ENCODE peak calls at places on chromosomes 13 and 19, in six cellular contexts. One of them, this sample, is unnamed.

GRCh38 chr19:45446295-45446694 is 21.5 kb upstream of the FOSB start:
- DNase-seq in IMR-90: peak
- DNase-seq in effector memory CD4-positive, alpha-beta T cell: no peak
- DNase-seq in CD4-positive, alpha-beta T cell: no peak
- DNase-seq in kidney: no peak
- DNase-seq in left lung: no peak
- DNase-seq in this sample: no peak

GRCh38 chr19:11067356-11068113 is 21.7 kb upstream of the LDLR start:
- DNase-seq in IMR-90: peak
- DNase-seq in effector memory CD4-positive, alpha-beta T cell: no peak
- DNase-seq in CD4-positive, alpha-beta T cell: no peak
- DNase-seq in kidney: no peak
- DNase-seq in left lung: no peak
- DNase-seq in this sample: no peak

GRCh38 chr13:94716016-94716415 is 3.7 kb upstream of the SOX21 start:
- DNase-seq in IMR-90: no peak
- DNase-seq in effector memory CD4-positive, alpha-beta T cell: no peak
- DNase-seq in CD4-positive, alpha-beta T cell: no peak
- DNase-seq in kidney: no peak
- DNase-seq in left lung: no peak
- DNase-seq in this sample: no peak

GRCh38 chr13:52924241-52925148 is 76.1 kb upstream of the PCDH8 start:
- DNase-seq in IMR-90: no peak
- DNase-seq in effector memory CD4-positive, alpha-beta T cell: no peak
- DNase-seq in CD4-positive, alpha-beta T cell: no peak
- DNase-seq in kidney: no peak
- DNase-seq in left lung: no peak
- DNase-seq in this sample: no peak

GRCh38 chr19:11766597-11767591 is at the start of gene ZNF441:
- DNase-seq in IMR-90: peak
- DNase-seq in effector memory CD4-positive, alpha-beta T cell: peak
- DNase-seq in CD4-positive, alpha-beta T cell: peak
- DNase-seq in kidney: peak
- DNase-seq in left lung: peak
- DNase-seq in this sample: peak

GRCh38 chr19:18833849-18834643 is 2.3 kb downstream of the UPF1 start:
- DNase-seq in IMR-90: no peak
- DNase-seq in effector memory CD4-positive, alpha-beta T cell: no peak
- DNase-seq in CD4-positive, alpha-beta T cell: no peak
- DNase-seq in kidney: no peak
- DNase-seq in left lung: no peak
- DNase-seq in this sample: no peak

GRCh38 chr13:74443623-74444022 is 309.4 kb upstream of the KLF12 start:
- DNase-seq in IMR-90: peak
- DNase-seq in effector memory CD4-positive, alpha-beta T cell: no peak
- DNase-seq in CD4-positive, alpha-beta T cell: no peak
- DNase-seq in kidney: no peak
- DNase-seq in left lung: no peak
- DNase-seq in this sample: no peak

GRCh38 chr19:17337675-17338439 is 504 bp downstream of the GTPBP3 start:
- DNase-seq in IMR-90: no peak
- DNase-seq in effector memory CD4-positive, alpha-beta T cell: no peak
- DNase-seq in CD4-positive, alpha-beta T cell: no peak
- DNase-seq in kidney: peak
- DNase-seq in left lung: no peak
- DNase-seq in this sample: no peak

GRCh38 chr19:45075215-45076028 is 856 bp downstream of the ZNF296 start:
- DNase-seq in IMR-90: no peak
- DNase-seq in effector memory CD4-positive, alpha-beta T cell: no peak
- DNase-seq in CD4-positive, alpha-beta T cell: no peak
- DNase-seq in kidney: peak
- DNase-seq in left lung: peak
- DNase-seq in this sample: no peak

GRCh38 chr19:44072543-44073401 is 813 bp downstream of the ZNF284 start:
- DNase-seq in IMR-90: no peak
- DNase-seq in effector memory CD4-positive, alpha-beta T cell: no peak
- DNase-seq in CD4-positive, alpha-beta T cell: no peak
- DNase-seq in kidney: no peak
- DNase-seq in left lung: no peak
- DNase-seq in this sample: no peak

GRCh38 chr13:41613984-41614581 is 156.7 kb downstream of the RGCC start:
- DNase-seq in IMR-90: peak
- DNase-seq in effector memory CD4-positive, alpha-beta T cell: no peak
- DNase-seq in CD4-positive, alpha-beta T cell: no peak
- DNase-seq in kidney: peak
- DNase-seq in left lung: no peak
- DNase-seq in this sample: no peak

GRCh38 chr19:58401825-58402433 is 6.5 kb downstream of the RNF225 start:
- DNase-seq in IMR-90: no peak
- DNase-seq in effector memory CD4-positive, alpha-beta T cell: no peak
- DNase-seq in CD4-positive, alpha-beta T cell: no peak
- DNase-seq in kidney: peak
- DNase-seq in left lung: no peak
- DNase-seq in this sample: no peak

GRCh38 chr13:111586291-111586690 is 265.8 kb downstream of the TEX29 start:
- DNase-seq in IMR-90: no peak
- DNase-seq in effector memory CD4-positive, alpha-beta T cell: no peak
- DNase-seq in CD4-positive, alpha-beta T cell: no peak
- DNase-seq in kidney: peak
- DNase-seq in left lung: no peak
- DNase-seq in this sample: no peak

GRCh38 chr19:31960474-31960873 is 384.9 kb upstream of the ZNF507 start:
- DNase-seq in IMR-90: no peak
- DNase-seq in effector memory CD4-positive, alpha-beta T cell: no peak
- DNase-seq in CD4-positive, alpha-beta T cell: no peak
- DNase-seq in kidney: no peak
- DNase-seq in left lung: no peak
- DNase-seq in this sample: no peak

GRCh38 chr13:30119476-30119875 is 187.9 kb downstream of the KATNAL1 start:
- DNase-seq in IMR-90: peak
- DNase-seq in effector memory CD4-positive, alpha-beta T cell: peak
- DNase-seq in CD4-positive, alpha-beta T cell: no peak
- DNase-seq in kidney: no peak
- DNase-seq in left lung: no peak
- DNase-seq in this sample: no peak

GRCh38 chr13:91314888-91315287 is 32.6 kb upstream of the MIR17HG start:
- DNase-seq in IMR-90: no peak
- DNase-seq in effector memory CD4-positive, alpha-beta T cell: no peak
- DNase-seq in CD4-positive, alpha-beta T cell: no peak
- DNase-seq in kidney: no peak
- DNase-seq in left lung: no peak
- DNase-seq in this sample: no peak

GRCh38 chr13:19634129-19634740 is 776 bp downstream of the MPHOSPH8 start:
- DNase-seq in IMR-90: peak
- DNase-seq in effector memory CD4-positive, alpha-beta T cell: no peak
- DNase-seq in CD4-positive, alpha-beta T cell: no peak
- DNase-seq in kidney: no peak
- DNase-seq in left lung: no peak
- DNase-seq in this sample: no peak

GRCh38 chr13:39862891-39863290 is 207.4 kb downstream of the COG6 start:
- DNase-seq in IMR-90: no peak
- DNase-seq in effector memory CD4-positive, alpha-beta T cell: no peak
- DNase-seq in CD4-positive, alpha-beta T cell: no peak
- DNase-seq in kidney: no peak
- DNase-seq in left lung: no peak
- DNase-seq in this sample: no peak

GRCh38 chr19:55117636-55118391 is at the start of gene PPP1R12C:
- DNase-seq in IMR-90: peak
- DNase-seq in effector memory CD4-positive, alpha-beta T cell: peak
- DNase-seq in CD4-positive, alpha-beta T cell: peak
- DNase-seq in kidney: peak
- DNase-seq in left lung: peak
- DNase-seq in this sample: peak

GRCh38 chr19:55116232-55117062 is 990 bp downstream of the PPP1R12C start:
- DNase-seq in IMR-90: peak
- DNase-seq in effector memory CD4-positive, alpha-beta T cell: peak
- DNase-seq in CD4-positive, alpha-beta T cell: no peak
- DNase-seq in kidney: peak
- DNase-seq in left lung: peak
- DNase-seq in this sample: peak

GRCh38 chr19:55117063-55117635 is 288 bp downstream of the PPP1R12C start:
- DNase-seq in IMR-90: no peak
- DNase-seq in effector memory CD4-positive, alpha-beta T cell: no peak
- DNase-seq in CD4-positive, alpha-beta T cell: no peak
- DNase-seq in kidney: no peak
- DNase-seq in left lung: no peak
- DNase-seq in this sample: no peak

GRCh38 chr19:55119053-55119452 is 1.6 kb upstream of the PPP1R12C start:
- DNase-seq in IMR-90: no peak
- DNase-seq in effector memory CD4-positive, alpha-beta T cell: no peak
- DNase-seq in CD4-positive, alpha-beta T cell: no peak
- DNase-seq in kidney: no peak
- DNase-seq in left lung: no peak
- DNase-seq in this sample: no peak

GRCh38 chr19:55118401-55118991 is 1.1 kb upstream of the PPP1R12C start:
- DNase-seq in IMR-90: no peak
- DNase-seq in effector memory CD4-positive, alpha-beta T cell: no peak
- DNase-seq in CD4-positive, alpha-beta T cell: no peak
- DNase-seq in kidney: no peak
- DNase-seq in left lung: no peak
- DNase-seq in this sample: peak
- H3K27ac ChIP-seq in IMR-90: no peak
- H3K27ac ChIP-seq in effector memory CD4-positive, alpha-beta T cell: no peak
- H3K27ac ChIP-seq in CD4-positive, alpha-beta T cell: no peak
- H3K27ac ChIP-seq in kidney: no peak
- H3K27ac ChIP-seq in left lung: peak
- H3K27ac ChIP-seq in this sample: no peak

DNA sequence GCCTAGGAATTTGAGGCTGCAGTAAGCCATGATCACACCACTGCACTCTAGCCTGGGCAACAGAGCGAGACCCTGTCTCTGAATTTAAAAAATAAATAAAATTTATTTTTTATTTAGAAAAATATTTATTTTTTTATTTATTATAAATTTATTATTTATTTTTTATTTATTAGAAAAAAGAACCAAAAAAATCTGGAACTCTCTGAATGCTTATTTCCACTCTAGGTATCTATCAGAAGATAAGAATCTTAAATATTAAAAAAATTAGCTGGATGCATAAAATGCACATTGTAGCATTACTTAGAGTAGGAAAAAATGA is 82.8 kb downstream of the CDADC1 start:
- DNase-seq in IMR-90: no peak
- DNase-seq in effector memory CD4-positive, alpha-beta T cell: no peak
- DNase-seq in CD4-positive, alpha-beta T cell: no peak
- DNase-seq in kidney: no peak
- DNase-seq in left lung: no peak
- DNase-seq in this sample: no peak
- H3K27ac ChIP-seq in IMR-90: no peak
- H3K27ac ChIP-seq in effector memory CD4-positive, alpha-beta T cell: no peak
- H3K27ac ChIP-seq in CD4-positive, alpha-beta T cell: no peak
- H3K27ac ChIP-seq in kidney: no peak
- H3K27ac ChIP-seq in left lung: no peak
- H3K27ac ChIP-seq in this sample: no peak

DNA sequence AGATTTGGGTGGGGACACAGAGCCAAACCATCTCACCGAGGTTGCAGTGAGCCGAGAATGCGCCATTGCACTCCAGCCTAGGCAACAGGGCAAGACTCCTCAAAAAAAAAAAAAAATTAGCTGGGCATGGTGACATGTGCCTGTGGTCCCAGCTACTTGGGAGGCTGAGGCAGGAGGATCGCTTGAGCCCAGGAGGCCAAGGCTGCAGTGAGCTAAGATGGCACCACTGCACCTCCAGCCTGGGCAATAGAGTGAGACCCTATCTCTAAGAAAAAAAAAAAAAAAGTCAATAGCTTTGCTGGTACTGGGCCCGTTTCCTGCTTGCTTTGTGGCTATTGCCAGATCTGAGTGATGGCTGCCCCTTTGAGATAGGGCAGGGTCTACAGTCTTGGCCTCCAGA is 13.1 kb downstream of the ACP7 start:
- DNase-seq in IMR-90: no peak
- DNase-seq in effector memory CD4-positive, alpha-beta T cell: no peak
- DNase-seq in CD4-positive, alpha-beta T cell: no peak
- DNase-seq in kidney: no peak
- DNase-seq in left lung: no peak
- DNase-seq in this sample: no peak
- H3K27ac ChIP-seq in IMR-90: no peak
- H3K27ac ChIP-seq in effector memory CD4-positive, alpha-beta T cell: no peak
- H3K27ac ChIP-seq in CD4-positive, alpha-beta T cell: no peak
- H3K27ac ChIP-seq in kidney: no peak
- H3K27ac ChIP-seq in left lung: no peak
- H3K27ac ChIP-seq in this sample: no peak

GRCh38 chr13:33402975-33403374 is 117.4 kb upstream of the STARD13 start:
- DNase-seq in IMR-90: no peak
- DNase-seq in effector memory CD4-positive, alpha-beta T cell: no peak
- DNase-seq in CD4-positive, alpha-beta T cell: no peak
- DNase-seq in kidney: no peak
- DNase-seq in left lung: no peak
- DNase-seq in this sample: no peak

GRCh38 chr13:33403807-33404362 is 118.3 kb upstream of the STARD13 start:
- DNase-seq in IMR-90: no peak
- DNase-seq in effector memory CD4-positive, alpha-beta T cell: no peak
- DNase-seq in CD4-positive, alpha-beta T cell: no peak
- DNase-seq in kidney: no peak
- DNase-seq in left lung: no peak
- DNase-seq in this sample: no peak

GRCh38 chr13:33405371-33405770 is 119.8 kb upstream of the STARD13 start:
- DNase-seq in IMR-90: no peak
- DNase-seq in effector memory CD4-positive, alpha-beta T cell: no peak
- DNase-seq in CD4-positive, alpha-beta T cell: no peak
- DNase-seq in kidney: no peak
- DNase-seq in left lung: no peak
- DNase-seq in this sample: no peak

DNA sequence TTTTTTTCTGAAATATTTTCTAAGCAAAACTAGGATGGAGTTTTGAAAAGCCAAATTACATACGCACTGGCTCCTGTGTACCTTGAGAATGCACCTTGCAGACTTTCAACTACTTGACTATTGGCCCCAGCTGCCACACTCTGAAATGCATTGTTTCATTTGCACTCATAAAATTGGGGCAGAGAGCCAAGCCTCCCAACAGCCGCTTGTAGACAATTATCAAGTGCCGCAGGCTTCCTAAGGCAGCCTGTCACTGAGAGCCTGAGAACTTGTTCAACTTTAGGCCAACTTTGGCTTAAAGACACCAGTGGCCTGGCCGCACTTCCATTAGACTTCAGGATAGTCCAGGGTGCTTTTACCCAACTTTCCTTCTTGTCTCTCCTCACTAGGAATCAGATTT is 115.7 kb upstream of the STARD13 start:
- DNase-seq in IMR-90: no peak
- DNase-seq in effector memory CD4-positive, alpha-beta T cell: no peak
- DNase-seq in CD4-positive, alpha-beta T cell: no peak
- DNase-seq in kidney: no peak
- DNase-seq in left lung: no peak
- DNase-seq in this sample: no peak
- H3K27ac ChIP-seq in IMR-90: no peak
- H3K27ac ChIP-seq in effector memory CD4-positive, alpha-beta T cell: no peak
- H3K27ac ChIP-seq in CD4-positive, alpha-beta T cell: no peak
- H3K27ac ChIP-seq in kidney: no peak
- H3K27ac ChIP-seq in left lung: no peak
- H3K27ac ChIP-seq in this sample: no peak

DNA sequence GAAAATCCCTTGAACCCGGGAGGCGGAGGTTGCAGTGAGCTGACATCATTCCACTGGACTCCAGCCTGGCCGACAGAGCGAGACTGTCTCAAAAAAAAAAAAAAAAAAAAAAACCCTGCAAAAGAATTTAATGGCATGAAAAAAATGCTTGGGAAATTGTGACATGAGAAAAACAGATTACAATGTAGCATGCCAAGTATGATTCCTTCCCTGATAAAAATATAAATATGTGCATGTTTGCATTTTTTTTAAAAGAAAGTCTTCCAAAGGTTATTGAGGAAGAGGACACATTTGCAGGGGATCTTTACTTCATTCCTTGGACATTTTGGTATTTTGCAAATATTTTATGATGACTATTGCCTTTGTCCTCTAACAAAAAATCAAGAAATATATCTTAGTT is 14.5 kb upstream of the ZBTB32 start:
- DNase-seq in IMR-90: no peak
- DNase-seq in effector memory CD4-positive, alpha-beta T cell: no peak
- DNase-seq in CD4-positive, alpha-beta T cell: no peak
- DNase-seq in kidney: no peak
- DNase-seq in left lung: no peak
- DNase-seq in this sample: no peak
- H3K27ac ChIP-seq in IMR-90: no peak
- H3K27ac ChIP-seq in effector memory CD4-positive, alpha-beta T cell: no peak
- H3K27ac ChIP-seq in CD4-positive, alpha-beta T cell: no peak
- H3K27ac ChIP-seq in kidney: no peak
- H3K27ac ChIP-seq in left lung: no peak
- H3K27ac ChIP-seq in this sample: no peak